ENCODE peak calls at places on chromosomes 2 and 18, in five cellular contexts. A, I, W, V and E are unnamed samples.

GRCh38 chr2:242041816-242042215 is 172.3 kb downstream of the RTP5 start:
- DNase-seq in W (peak; percentile 18), I (peak; percentile 8), V (no peak), A (no peak), E (no peak)

GRCh38 chr18:49025426-49025766 is 74.6 kb upstream of the SMAD7 start:
- DNase-seq in A (no peak), I (no peak), W (no peak), V (no peak), E (no peak)

GRCh38 chr18:36519358-36519757 is 221.8 kb downstream of the FHOD3 start:
- DNase-seq in W (no peak), A (no peak), I (no peak), V (no peak), E (no peak)

GRCh38 chr18:9743200-9744016 is 35.3 kb downstream of the RAB31 start:
- DNase-seq in W (no peak), A (peak; percentile 32), V (no peak), I (peak; percentile 85), E (no peak)

GRCh38 chr2:212777020-212777491 is 238.5 kb upstream of the ERBB4 start:
- DNase-seq in I (no peak), V (peak; percentile 13), A (no peak), W (no peak), E (no peak)

GRCh38 chr18:32200766-32201165 is 10.9 kb downstream of the MEP1B start:
- DNase-seq in W (no peak), A (no peak), I (no peak), V (no peak), E (no peak)

GRCh38 chr2:239296020-239296932 is 104.5 kb downstream of the HDAC4 start:
- DNase-seq in W (peak; percentile 64), V (no peak), A (no peak), I (no peak), E (no peak)

GRCh38 chr2:195022514-195022842 is 634.5 kb upstream of the SLC39A10 start:
- DNase-seq in A (no peak), V (no peak), I (no peak), W (no peak), E (no peak)

GRCh38 chr2:131127076-131127475 is 21.9 kb downstream of the PLEKHB2 start:
- DNase-seq in V (no peak), A (no peak), I (no peak), W (no peak), E (no peak)

GRCh38 chr18:79617521-79618500 is 61.8 kb upstream of the CTDP1 start:
- DNase-seq in I (no peak), V (no peak), A (no peak), W (peak; percentile 62), E (no peak)

GRCh38 chr18:79615091-79615490 is 64.5 kb upstream of the CTDP1 start:
- DNase-seq in V (no peak), W (peak; percentile 53), I (no peak), A (no peak), E (no peak)

GRCh38 chr18:79614211-79615028 is 65.2 kb upstream of the CTDP1 start:
- DNase-seq in W (peak; percentile 29), A (no peak), I (no peak), V (no peak), E (no peak)

GRCh38 chr18:79615586-79615985 is 64.0 kb upstream of the CTDP1 start:
- DNase-seq in A (no peak), W (no peak), I (no peak), V (no peak), E (no peak)

GRCh38 chr18:79616651-79617518 is 62.7 kb upstream of the CTDP1 start:
- DNase-seq in I (no peak), W (peak; percentile 67), A (no peak), V (no peak), E (no peak)
- H3K27me3 ChIP-seq in I (no peaks in the 10 kb centered on the region), W (no peaks in the 10 kb centered on the region), A (no peaks in the 10 kb centered on the region), V (no peaks in the 10 kb centered on the region), E (no peaks in the 10 kb centered on the region)

DNA sequence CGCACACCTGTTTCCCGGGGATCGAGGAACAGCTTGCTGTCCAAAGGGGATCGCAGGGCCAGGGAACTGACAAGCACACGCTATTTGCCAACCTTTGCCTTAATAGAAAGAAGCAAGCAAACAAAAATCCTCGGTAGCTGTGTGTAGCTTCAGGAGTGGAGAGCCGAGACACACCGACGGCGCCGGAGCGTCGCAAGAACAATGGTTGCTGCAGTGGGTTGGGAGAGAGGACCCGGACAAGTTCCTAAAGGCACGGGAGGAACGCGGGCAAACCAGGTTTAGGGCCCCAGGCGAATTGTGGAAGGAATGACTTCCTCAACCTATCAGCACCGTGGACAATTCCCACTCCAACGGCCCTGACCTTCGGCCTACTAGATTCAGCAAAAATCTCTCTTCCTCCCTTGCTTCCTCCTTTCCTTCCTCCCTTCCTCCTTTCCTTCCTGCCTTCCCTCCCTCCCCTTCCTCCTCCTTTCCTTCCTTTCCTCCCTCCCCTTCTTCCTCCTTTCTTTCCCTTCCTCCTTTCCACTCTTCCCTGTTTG is 4.9 kb upstream of the NEUROD1 start:
- DNase-seq in A (no peak), W (no peak), I (peak; percentile 64), V (no peak), E (no peak)
- H3K27me3 ChIP-seq in A (peaks cover 98% of the 10 kb centered on the region), W (peaks cover 41% of the 10 kb centered on the region), I (peaks cover 52% of the 10 kb centered on the region), V (peaks cover 42% of the 10 kb centered on the region), E (peaks cover 33% of the 10 kb centered on the region)

GRCh38 chr18:23158884-23159820 is 23.9 kb downstream of the CABLES1 start:
- DNase-seq in I (no peak), W (peak; percentile 36), A (no peak), V (no peak), E (no peak)
- H3K27me3 ChIP-seq in I (no peaks in the 10 kb centered on the region), W (no peaks in the 10 kb centered on the region), A (no peaks in the 10 kb centered on the region), V (no peaks in the 10 kb centered on the region), E (no peaks in the 10 kb centered on the region)

GRCh38 chr2:100390001-100390940 is 27.2 kb downstream of the CHST10 start:
- DNase-seq in V (no peak), I (no peak), W (no peak), A (no peak), E (no peak)
- H3K27me3 ChIP-seq in V (no peaks in the 10 kb centered on the region), I (no peaks in the 10 kb centered on the region), W (no peaks in the 10 kb centered on the region), A (no peaks in the 10 kb centered on the region), E (no peaks in the 10 kb centered on the region)